ENCODE peak calls at places on chromosomes 5 and 9, in four cellular contexts. I is NCI-H524, M is smooth muscle cell of the brain vasculature, R is NCI-H345. D is an unnamed sample.

GRCh38 chr5:75020016-75020656 is 32.2 kb downstream of the GCNT4 start:
- DNase-seq in R (no peak), I (no peak), M (no peak), D (no peak)

GRCh38 chr9:130157079-130157478 is 15.1 kb upstream of the NCS1 start:
- DNase-seq in I (no peak), R (no peak), M (no peak), D (no peak)

GRCh38 chr5:112312810-112313209 is 106.3 kb downstream of the EPB41L4A start:
- DNase-seq in I (no peak), M (no peak), R (no peak), D (no peak)

GRCh38 chr5:73448451-73449136 is at the start of gene FOXD1:
- DNase-seq in M (peak), I (peak), R (peak), D (peak)

GRCh38 chr9:125272697-125273096 is 11.1 kb downstream of the GAPVD1 start:
- DNase-seq in M (no peak), I (no peak), R (no peak), D (no peak)

GRCh38 chr5:620586-621180 is 8.5 kb downstream of the CEP72 start:
- DNase-seq in M (no peak), I (no peak), R (no peak), D (no peak)

GRCh38 chr5:131264453-131265200 is 774 bp downstream of the CDC42SE2 start:
- DNase-seq in I (peak), M (no peak), R (peak), D (peak)

GRCh38 chr5:177128551-177128976 is 5.0 kb upstream of the NSD1 start:
- DNase-seq in M (no peak), R (no peak), I (no peak), D (no peak)